ENCODE peak calls at places on chromosomes 7 and 10, in four cellular contexts. A is gastrocnemius medialis, G is cardiac fibroblast, K is stomach. U is an unnamed sample.

GRCh38 chr10:60203993-60204618 is 185.6 kb downstream of the ANK3 start:
- DNase-seq in K (no peak), A (no peak), G (peak; percentile 67), U (peak; percentile 75)

GRCh38 chr10:9625266-9625776 is 1392.4 kb upstream of the CELF2 start:
- DNase-seq in A (no peak), K (no peak), G (no peak), U (no peak)

GRCh38 chr10:381805-382204 is 246.6 kb downstream of the ZMYND11 start:
- DNase-seq in G (no peak), K (no peak), A (no peak), U (no peak)

GRCh38 chr10:103667390-103667789 is 173.9 kb downstream of the NEURL1 start:
- DNase-seq in G (peak; percentile 69), A (no peak), K (no peak), U (peak; percentile 60)

GRCh38 chr7:134710854-134711624 is 64.4 kb downstream of the BPGM start:
- DNase-seq in K (no peak), G (no peak), A (no peak), U (no peak)

GRCh38 chr7:47816647-47817046 is 131.6 kb downstream of the PKD1L1 start:
- DNase-seq in G (peak; percentile 80), A (no peak), K (no peak), U (peak; percentile 89)

GRCh38 chr10:44034946-44035345 is 350.0 kb downstream of the CXCL12 start:
- DNase-seq in K (no peak), A (no peak), G (no peak), U (no peak)

GRCh38 chr7:22726345-22726848 is 603 bp upstream of the IL6 start:
- DNase-seq in G (peak; percentile 95), A (peak; percentile 45), K (peak; percentile 34), U (peak; percentile 92)

GRCh38 chr10:99337261-99337905 is 8.2 kb downstream of the CNNM1 start:
- DNase-seq in K (no peak), A (no peak), G (no peak), U (no peak)

GRCh38 chr7:35035511-35035921 is 1.8 kb downstream of the DPY19L1 start:
- DNase-seq in A (no peak), K (no peak), G (peak; percentile 56), U (peak; percentile 29)

GRCh38 chr10:129910861-129911260 is 53.2 kb downstream of the EBF3 start:
- DNase-seq in K (no peak), A (no peak), G (no peak), U (no peak)

GRCh38 chr7:17255930-17256329 is 42.5 kb upstream of the AHR start:
- DNase-seq in A (no peak), K (no peak), G (no peak), U (no peak)

GRCh38 chr10:24550680-24551079 is 173.0 kb downstream of the ARHGAP21 start:
- DNase-seq in K (no peak), A (no peak), G (no peak), U (no peak)

GRCh38 chr7:1899201-1899600 is 229.1 kb downstream of the ELFN1 start:
- DNase-seq in G (peak; percentile 75), K (no peak), A (no peak), U (peak; percentile 93)

GRCh38 chr10:100167521-100168312 is 18.1 kb downstream of the ERLIN1 start:
- DNase-seq in K (no peak), G (no peak), A (no peak), U (no peak)

GRCh38 chr7:27193335-27194001 is 6.4 kb downstream of the HOXA13 start:
- DNase-seq in K (no peak), A (no peak), G (no peak), U (no peak)

GRCh38 chr7:106486331-106486730 is 174.6 kb downstream of the CCDC71L start:
- DNase-seq in G (peak; percentile 88), K (no peak), A (no peak), U (peak; percentile 75)

DNA sequence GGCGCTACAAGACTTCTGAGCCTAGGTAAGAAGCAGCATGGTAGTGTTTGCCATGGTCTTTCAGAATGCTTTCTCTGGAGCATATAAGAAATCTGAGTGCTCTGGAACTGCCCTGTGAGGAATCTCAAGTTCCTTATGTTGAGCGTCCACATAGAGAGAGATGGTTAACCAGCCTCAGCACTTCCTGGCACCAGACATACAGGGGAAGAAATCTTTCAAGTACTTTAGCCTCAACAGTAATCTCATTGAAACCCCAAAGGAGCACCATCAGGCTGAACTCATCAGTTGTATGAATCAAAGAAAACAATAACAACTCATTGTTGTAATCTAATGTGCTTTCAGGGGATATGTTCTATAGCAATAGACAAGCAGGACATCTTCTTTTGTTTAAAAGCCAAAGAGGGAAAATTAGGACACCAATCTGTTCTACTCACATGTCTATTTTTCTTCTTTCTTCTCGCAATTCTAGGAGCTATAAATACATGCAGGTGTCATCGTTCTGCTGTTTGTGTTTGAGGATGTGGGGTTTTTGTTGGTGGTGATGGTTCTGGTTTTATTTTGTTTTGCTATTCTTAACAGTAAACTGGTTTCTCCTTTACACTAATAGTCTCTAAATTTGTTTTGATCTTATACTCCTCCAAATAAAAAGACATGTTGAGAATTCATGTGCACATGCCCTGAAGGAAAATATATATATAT is 1145.0 kb upstream of the LRRN3 start:
- DNase-seq in G (no peak), K (no peak), A (no peak), U (no peak)
- H3K4me3 ChIP-seq in G (no peak overlapping the region), K (no peak overlapping the region), A (no peak overlapping the region), U (no peak overlapping the region)

DNA sequence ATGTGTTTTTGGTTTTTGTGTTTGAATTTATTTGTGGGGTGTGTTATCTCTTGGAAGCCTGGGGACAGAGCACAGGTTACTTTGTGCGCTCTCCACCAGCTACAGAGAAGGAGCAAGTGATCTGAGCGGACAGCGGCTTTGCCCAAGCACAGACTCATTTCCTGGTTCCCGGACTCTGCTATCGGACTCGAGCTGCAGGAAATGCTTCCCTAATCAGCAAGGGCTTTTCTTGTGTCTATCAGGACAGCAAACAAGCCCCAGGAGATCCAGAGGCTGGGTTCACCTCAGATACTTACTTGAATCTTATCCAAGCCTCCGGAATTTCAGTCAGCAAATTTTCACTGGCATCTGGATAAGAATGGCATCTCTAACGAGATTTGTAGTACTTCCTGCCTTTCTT is 27.8 kb downstream of the MRC1 start:
- DNase-seq in K (peak; percentile 61), G (peak; percentile 56), A (no peak), U (peak; percentile 88)
- H3K4me3 ChIP-seq in K (peak overlapping the region; percentile 2), G (no peak overlapping the region), A (peak overlapping the region; percentile 2), U (peak overlapping the region; percentile 47)

GRCh38 chr10:58796242-58796641 is 283.6 kb downstream of the BICC1 start:
- DNase-seq in K (no peak), A (no peak), G (peak; percentile 16), U (no peak)
- H3K4me3 ChIP-seq in K (no peak overlapping the region), A (no peak overlapping the region), G (no peak overlapping the region), U (no peak overlapping the region)

DNA sequence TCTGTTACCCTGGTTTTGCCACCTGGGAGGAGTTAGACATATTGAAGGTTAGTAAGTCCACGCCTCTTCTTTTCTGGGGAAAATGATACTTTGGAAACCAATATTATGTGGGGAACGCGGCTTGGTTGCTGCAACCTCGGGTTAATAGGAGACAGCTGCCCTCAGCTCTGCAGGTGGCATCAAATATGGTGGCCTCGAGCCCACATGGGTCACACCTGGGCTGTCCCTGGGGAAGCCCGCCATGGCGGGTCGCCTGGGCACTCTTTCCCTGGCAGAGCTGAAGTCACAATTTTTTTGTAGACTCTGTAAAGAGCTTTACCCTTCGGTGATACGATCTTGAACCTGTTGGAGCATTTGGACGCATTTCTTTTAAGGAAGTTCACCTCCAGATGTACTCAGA is 2.5 kb downstream of the PFKP start:
- DNase-seq in A (no peak), G (no peak), K (no peak), U (no peak)
- H3K4me3 ChIP-seq in A (no peak overlapping the region), G (no peak overlapping the region), K (peak overlapping the region; percentile 95), U (peak overlapping the region; percentile 84)